ENCODE peak calls at places on chromosomes 2 and 18, in seven cellular contexts. Q is IMR-90, M is mesendoderm, V is neuronal stem cell, T is mesenchymal stem cell, P is H1, R is trophoblast cell. C is an unnamed sample.

GRCh38 chr18:77114564-77115391 is 17.8 kb downstream of the MBP start:
- DNase-seq in Q (peak), M (peak), V (no peak), T (peak), P (no peak), R (peak), C (no peak)

GRCh38 chr2:224161712-224162111 is 122.6 kb upstream of the SERPINE2 start:
- DNase-seq in Q (no peak), M (no peak), V (no peak), T (no peak), P (no peak), R (no peak), C (no peak)

GRCh38 chr18:11989966-11990380 is 8.7 kb downstream of the IMPA2 start:
- DNase-seq in Q (no peak), M (peak), V (no peak), T (no peak), P (no peak), R (no peak), C (no peak)

GRCh38 chr18:68466714-68467113 is 248.2 kb downstream of the TMX3 start:
- DNase-seq in Q (peak), M (no peak), V (no peak), T (no peak), P (no peak), R (no peak), C (no peak)

GRCh38 chr2:467543-467891 is 179.6 kb upstream of the ALKAL2 start:
- DNase-seq in Q (no peak), M (peak), V (no peak), T (no peak), P (no peak), R (peak), C (no peak)

GRCh38 chr2:189685540-189686229 is 11.2 kb downstream of the ANKAR start:
- DNase-seq in Q (peak), M (no peak), V (no peak), T (peak), P (no peak), R (no peak), C (peak)

GRCh38 chr18:33573193-33573592 is 4.8 kb upstream of the ASXL3 start:
- DNase-seq in Q (no peak), M (no peak), V (no peak), T (no peak), P (no peak), R (no peak), C (no peak)

GRCh38 chr2:133026536-133027177 is 356.7 kb upstream of the LYPD1 start:
- DNase-seq in Q (peak), M (peak), V (peak), T (no peak), P (peak), R (no peak), C (peak)

GRCh38 chr2:220460257-220460985 is 833.0 kb downstream of the SLC4A3 start:
- DNase-seq in Q (peak), M (peak), V (no peak), T (no peak), P (no peak), R (peak), C (no peak)

GRCh38 chr2:136117391-136117841 is 533 bp downstream of the CXCR4 start:
- DNase-seq in Q (peak), M (peak), V (peak), T (peak), P (no peak), R (peak), C (peak)

GRCh38 chr2:5227062-5227699 is 465.0 kb upstream of the SOX11 start:
- DNase-seq in Q (no peak), M (no peak), V (no peak), T (no peak), P (no peak), R (no peak), C (no peak)

GRCh38 chr2:219277703-219278654 is 1.2 kb upstream of the DNAJB2 start:
- DNase-seq in Q (peak), M (peak), V (peak), T (peak), P (no peak), R (peak), C (peak)

GRCh38 chr2:113284481-113284880 is 5.8 kb upstream of the PAX8 start:
- DNase-seq in Q (peak), M (no peak), V (no peak), T (peak), P (no peak), R (peak), C (no peak)

GRCh38 chr18:39624934-39625333 is 2059.3 kb upstream of the CELF4 start:
- DNase-seq in Q (peak), M (peak), V (no peak), T (peak), P (peak), R (peak), C (no peak)

GRCh38 chr2:37851428-37851827 is 73.7 kb upstream of the RMDN2 start:
- DNase-seq in Q (no peak), M (peak), V (no peak), T (no peak), P (no peak), R (no peak), C (no peak)

GRCh38 chr2:219165058-219165930 is 4.5 kb downstream of the SLC23A3 start:
- DNase-seq in Q (no peak), M (no peak), V (no peak), T (no peak), P (no peak), R (no peak), C (no peak)

GRCh38 chr18:22283397-22283796 is 114.0 kb downstream of the GATA6 start:
- DNase-seq in Q (peak), M (peak), V (no peak), T (peak), P (no peak), R (no peak), C (no peak)

GRCh38 chr2:161208527-161209139 is 48.4 kb downstream of the TANK start:
- DNase-seq in Q (peak), M (peak), V (no peak), T (peak), P (no peak), R (no peak), C (peak)

GRCh38 chr2:139790807-139791206 is 1010.6 kb upstream of the NXPH2 start:
- DNase-seq in Q (no peak), M (peak), V (no peak), T (peak), P (no peak), R (peak), C (no peak)

GRCh38 chr2:8067784-8068336 is 614.0 kb upstream of the ID2 start:
- DNase-seq in Q (no peak), M (no peak), V (no peak), T (no peak), P (no peak), R (no peak), C (no peak)

GRCh38 chr2:194383404-194383803 is 1273.6 kb upstream of the SLC39A10 start:
- DNase-seq in Q (no peak), M (peak), V (peak), T (peak), P (no peak), R (peak), C (no peak)

GRCh38 chr2:205273627-205274026 is 408.7 kb upstream of the NRP2 start:
- DNase-seq in Q (no peak), M (no peak), V (no peak), T (peak), P (no peak), R (no peak), C (no peak)

GRCh38 chr2:234861841-234862735 is 89.7 kb upstream of the SH3BP4 start:
- DNase-seq in Q (no peak), M (no peak), V (no peak), T (peak), P (no peak), R (no peak), C (no peak)

GRCh38 chr2:10428936-10429335 is 19.2 kb downstream of the ODC1 start:
- DNase-seq in Q (no peak), M (no peak), V (no peak), T (no peak), P (no peak), R (no peak), C (no peak)

GRCh38 chr18:59218018-59218417 is 1.9 kb upstream of the GRP start:
- DNase-seq in Q (no peak), M (no peak), V (no peak), T (no peak), P (no peak), R (no peak), C (no peak)

GRCh38 chr2:229719926-229720652 is 5.7 kb upstream of the DNER start:
- DNase-seq in Q (peak), M (peak), V (no peak), T (no peak), P (no peak), R (no peak), C (no peak)

GRCh38 chr2:156279446-156279845 is 53.1 kb downstream of the NR4A2 start:
- DNase-seq in Q (no peak), M (no peak), V (no peak), T (no peak), P (no peak), R (no peak), C (no peak)

GRCh38 chr2:174482854-174483253 is 4.0 kb downstream of the GPR155 start:
- DNase-seq in Q (no peak), M (no peak), V (no peak), T (no peak), P (no peak), R (no peak), C (no peak)

GRCh38 chr2:5691659-5692529 is at the start of gene SOX11:
- DNase-seq in Q (peak), M (peak), V (peak), T (peak), P (peak), R (no peak), C (peak)

GRCh38 chr2:189113963-189114362 is 65.6 kb downstream of the COL5A2 start:
- DNase-seq in Q (peak), M (no peak), V (no peak), T (no peak), P (no peak), R (no peak), C (no peak)

GRCh38 chr2:231245253-231246094 is 47.0 kb downstream of the ARMC9 start:
- DNase-seq in Q (no peak), M (peak), V (no peak), T (no peak), P (no peak), R (peak), C (no peak)

GRCh38 chr2:108165750-108166149 is 74.0 kb upstream of the SULT1C3 start:
- DNase-seq in Q (no peak), M (no peak), V (no peak), T (no peak), P (no peak), R (no peak), C (no peak)

GRCh38 chr2:42138163-42139016 is 30.8 kb upstream of the EML4 start:
- DNase-seq in Q (peak), M (no peak), V (no peak), T (peak), P (no peak), R (no peak), C (no peak)

GRCh38 chr2:62578837-62579640 is 73.0 kb upstream of the TMEM17 start:
- DNase-seq in Q (peak), M (no peak), V (no peak), T (peak), P (no peak), R (peak), C (no peak)

GRCh38 chr2:38261569-38262513 is 115.2 kb downstream of the ATL2 start:
- DNase-seq in Q (no peak), M (no peak), V (no peak), T (no peak), P (no peak), R (no peak), C (no peak)

GRCh38 chr2:219274392-219274921 is 4.7 kb upstream of the DNAJB2 start:
- DNase-seq in Q (peak), M (peak), V (no peak), T (peak), P (no peak), R (peak), C (peak)

GRCh38 chr2:226198956-226199355 is 600.7 kb downstream of the IRS1 start:
- DNase-seq in Q (no peak), M (peak), V (no peak), T (no peak), P (no peak), R (no peak), C (no peak)

GRCh38 chr2:65778126-65778525 is 345.7 kb upstream of the SPRED2 start:
- DNase-seq in Q (no peak), M (peak), V (no peak), T (no peak), P (no peak), R (no peak), C (peak)

GRCh38 chr2:181374741-181375675 is 82.2 kb upstream of the ITGA4 start:
- DNase-seq in Q (no peak), M (no peak), V (no peak), T (no peak), P (no peak), R (no peak), C (no peak)
- H2BK120ac ChIP-seq in Q (no peak), M (no peak), V (no peak), T (no peak), P (no peak), R (no peak), C (no peak)

GRCh38 chr18:42196651-42197050 is 241.6 kb downstream of the PIK3C3 start:
- DNase-seq in Q (peak), M (no peak), V (no peak), T (peak), P (no peak), R (peak), C (no peak)
- H3K27ac ChIP-seq in Q (no peak), M (no peak), V (no peak), T (peak), P (no peak), R (peak), C (no peak)

GRCh38 chr2:72010647-72011355 is 136.9 kb downstream of the CYP26B1 start:
- DNase-seq in Q (no peak), M (no peak), V (no peak), T (no peak), P (no peak), R (no peak), C (peak)
- H2BK120ac ChIP-seq in Q (no peak), M (no peak), V (no peak), T (no peak), P (no peak), R (no peak), C (no peak)

DNA sequence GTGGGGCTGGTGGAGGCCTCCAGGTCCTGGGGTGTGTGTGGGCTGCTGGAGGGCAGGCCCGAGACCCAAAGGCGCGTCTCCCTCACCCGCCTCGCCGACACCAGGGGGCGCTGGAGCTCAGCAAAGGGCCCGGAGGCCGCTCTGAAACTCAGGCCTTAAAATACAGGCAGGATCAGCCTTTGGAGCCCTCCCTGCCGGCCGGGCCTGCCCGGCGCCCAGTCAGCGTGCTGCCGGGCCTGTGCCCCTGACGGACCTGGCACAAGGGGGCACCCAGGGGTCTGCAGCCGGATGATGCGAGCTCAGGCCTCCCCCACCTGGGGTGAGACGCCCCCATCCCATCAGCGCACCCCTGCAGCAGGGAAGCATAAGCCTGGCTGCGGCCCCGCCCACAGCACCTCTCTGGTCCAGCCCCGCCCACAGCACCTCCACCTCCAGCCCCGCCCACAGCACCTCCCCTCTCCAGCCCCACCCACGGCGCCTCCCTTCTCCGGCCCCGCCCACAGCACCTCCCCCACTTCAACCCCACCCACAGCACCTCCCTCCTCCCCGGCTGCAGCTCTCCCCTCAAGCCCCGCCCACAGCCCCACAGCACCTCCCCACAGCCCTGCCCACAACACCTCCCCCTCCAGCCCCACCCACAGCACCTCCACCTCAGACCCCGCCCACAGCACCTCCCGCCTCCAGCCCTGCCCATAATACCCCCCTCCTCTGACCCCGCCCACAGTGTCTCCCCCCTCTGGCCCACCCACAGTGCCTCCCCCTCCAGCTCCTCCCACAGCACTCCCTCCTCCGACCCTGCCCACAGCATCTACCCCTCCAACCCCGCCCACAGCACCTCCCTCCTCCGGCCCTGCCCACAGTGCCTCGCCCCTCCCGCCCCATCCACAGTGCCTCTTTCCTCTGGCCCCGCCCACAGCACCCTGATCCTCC is 92.8 kb upstream of the OTOS start:
- DNase-seq in Q (peak), M (peak), V (peak), T (peak), P (peak), R (peak), C (peak)
- H3K27ac ChIP-seq in Q (no peak), M (no peak), V (no peak), T (no peak), P (no peak), R (no peak), C (no peak)

GRCh38 chr2:157433335-157433890 is 10.5 kb downstream of the CYTIP start:
- DNase-seq in Q (no peak), M (no peak), V (no peak), T (peak), P (no peak), R (no peak), C (no peak)
- H2BK120ac ChIP-seq in Q (no peak), M (no peak), V (no peak), T (no peak), P (no peak), R (no peak), C (no peak)